ENCODE peak calls at places on chromosomes 7 and 10, in four cellular contexts. X, P, O and A are unnamed samples. For H3K36me3 and H3K4me1, the result is how much of the 10 kb centered on the place peaks cover.

GRCh38 chr7:154503962-154504550 is 451.9 kb downstream of the DPP6 start:
- DNase-seq in P (peak), X (no peak), O (no peak), A (no peak)

GRCh38 chr7:12212051-12212485 is 974 bp downstream of the TMEM106B start:
- DNase-seq in O (no peak), P (peak), X (no peak), A (no peak)

GRCh38 chr7:69603937-69604494 is 5.7 kb downstream of the AUTS2 start:
- DNase-seq in P (no peak), X (no peak), O (no peak), A (no peak)

GRCh38 chr7:125670926-125671572 is 741.4 kb upstream of the POT1 start:
- DNase-seq in X (no peak), P (peak), O (no peak), A (no peak)

GRCh38 chr7:147765301-147765700 is 825.3 kb upstream of the C7orf33 start:
- DNase-seq in X (no peak), O (no peak), P (no peak), A (no peak)

GRCh38 chr10:73908853-73909611 is 1.9 kb upstream of the PLAU start:
- DNase-seq in O (peak), X (peak), P (no peak), A (peak)

GRCh38 chr10:30728786-30729185 is 99.2 kb upstream of the LYZL2 start:
- DNase-seq in O (no peak), P (no peak), X (no peak), A (no peak)

GRCh38 chr10:45198596-45199379 is 116.6 kb downstream of the OR13A1 start:
- DNase-seq in X (no peak), P (no peak), O (no peak), A (no peak)

GRCh38 chr7:1861799-1862458 is 191.9 kb downstream of the ELFN1 start:
- DNase-seq in O (no peak), P (no peak), X (no peak), A (no peak)

GRCh38 chr10:70494966-70495365 is 16.4 kb downstream of the PALD1 start:
- DNase-seq in X (no peak), P (no peak), O (no peak), A (no peak)

GRCh38 chr10:128375171-128375570 is 248.9 kb upstream of the MKI67 start:
- DNase-seq in X (no peak), O (no peak), P (no peak), A (no peak)

GRCh38 chr7:95045236-95045923 is 138.0 kb downstream of the PPP1R9A start:
- DNase-seq in P (no peak), X (no peak), O (no peak), A (no peak)

GRCh38 chr7:42269161-42269560 is 32.2 kb upstream of the GLI3 start:
- DNase-seq in P (no peak), O (no peak), X (no peak), A (no peak)

GRCh38 chr7:108147031-108147563 is 16.9 kb upstream of the LAMB4 start:
- DNase-seq in O (no peak), P (no peak), X (no peak), A (peak)

GRCh38 chr7:50142421-50143113 is 49.5 kb upstream of the ZPBP start:
- DNase-seq in X (no peak), P (peak), O (no peak), A (no peak)

GRCh38 chr10:63799511-63799910 is 278.3 kb downstream of the REEP3 start:
- DNase-seq in X (no peak), P (no peak), O (no peak), A (no peak)

GRCh38 chr7:29078286-29078685 is 68.1 kb downstream of the CPVL start:
- DNase-seq in X (no peak), P (no peak), O (no peak), A (no peak)

GRCh38 chr10:6802762-6803428 is 222.8 kb upstream of the PRKCQ start:
- DNase-seq in X (no peak), P (no peak), O (no peak), A (no peak)

GRCh38 chr7:69526570-69526969 is 71.7 kb upstream of the AUTS2 start:
- DNase-seq in X (no peak), P (no peak), O (no peak), A (no peak)

GRCh38 chr7:119664601-119665000 is 608.4 kb upstream of the KCND2 start:
- DNase-seq in O (no peak), X (no peak), P (no peak), A (no peak)

GRCh38 chr10:9621216-9621615 is 1396.5 kb upstream of the CELF2 start:
- DNase-seq in X (no peak), P (no peak), O (no peak), A (no peak)

GRCh38 chr7:54783952-54784351 is 24.9 kb upstream of the SEC61G start:
- DNase-seq in O (no peak), X (no peak), P (no peak), A (no peak)

GRCh38 chr10:110209926-110210662 is 2.7 kb downstream of the MXI1 start:
- DNase-seq in X (peak), P (no peak), O (peak), A (peak)

GRCh38 chr10:93916257-93917063 is 22.7 kb downstream of the SLC35G1 start:
- DNase-seq in P (peak), O (no peak), X (no peak), A (no peak)

GRCh38 chr7:65251851-65252620 is 121.6 kb upstream of the ZNF92 start:
- DNase-seq in X (no peak), P (peak), O (peak), A (peak)

GRCh38 chr7:4692055-4692454 is 10.0 kb downstream of the FOXK1 start:
- DNase-seq in O (no peak), X (no peak), P (no peak), A (peak)

GRCh38 chr7:136303162-136303561 is 326.0 kb upstream of the MTPN start:
- DNase-seq in X (no peak), O (no peak), P (no peak), A (no peak)

GRCh38 chr7:108012499-108013430 is 9.8 kb upstream of the LAMB1 start:
- DNase-seq in O (no peak), P (no peak), X (no peak), A (no peak)

GRCh38 chr7:1856161-1856965 is 186.3 kb downstream of the ELFN1 start:
- DNase-seq in X (no peak), O (peak), P (no peak), A (no peak)

GRCh38 chr7:79598351-79598750 is 144.9 kb upstream of the MAGI2 start:
- DNase-seq in P (no peak), X (no peak), O (no peak), A (no peak)

GRCh38 chr10:49113741-49114141 is 1.6 kb downstream of the VSTM4 start:
- DNase-seq in O (no peak), X (no peak), P (no peak), A (no peak)

GRCh38 chr10:96176985-96177384 is 46.9 kb downstream of the ZNF518A start:
- DNase-seq in O (no peak), X (no peak), P (no peak), A (no peak)

GRCh38 chr7:138868711-138869110 is 70.7 kb upstream of the ATP6V0A4 start:
- DNase-seq in P (no peak), O (no peak), X (no peak), A (no peak)

GRCh38 chr10:36739884-36740445 is 385.4 kb upstream of the ANKRD30A start:
- DNase-seq in P (no peak), X (no peak), O (no peak), A (no peak)

GRCh38 chr7:106979551-106980357 is 64.8 kb upstream of the PRKAR2B start:
- DNase-seq in P (no peak), X (no peak), O (no peak), A (peak)

DNA sequence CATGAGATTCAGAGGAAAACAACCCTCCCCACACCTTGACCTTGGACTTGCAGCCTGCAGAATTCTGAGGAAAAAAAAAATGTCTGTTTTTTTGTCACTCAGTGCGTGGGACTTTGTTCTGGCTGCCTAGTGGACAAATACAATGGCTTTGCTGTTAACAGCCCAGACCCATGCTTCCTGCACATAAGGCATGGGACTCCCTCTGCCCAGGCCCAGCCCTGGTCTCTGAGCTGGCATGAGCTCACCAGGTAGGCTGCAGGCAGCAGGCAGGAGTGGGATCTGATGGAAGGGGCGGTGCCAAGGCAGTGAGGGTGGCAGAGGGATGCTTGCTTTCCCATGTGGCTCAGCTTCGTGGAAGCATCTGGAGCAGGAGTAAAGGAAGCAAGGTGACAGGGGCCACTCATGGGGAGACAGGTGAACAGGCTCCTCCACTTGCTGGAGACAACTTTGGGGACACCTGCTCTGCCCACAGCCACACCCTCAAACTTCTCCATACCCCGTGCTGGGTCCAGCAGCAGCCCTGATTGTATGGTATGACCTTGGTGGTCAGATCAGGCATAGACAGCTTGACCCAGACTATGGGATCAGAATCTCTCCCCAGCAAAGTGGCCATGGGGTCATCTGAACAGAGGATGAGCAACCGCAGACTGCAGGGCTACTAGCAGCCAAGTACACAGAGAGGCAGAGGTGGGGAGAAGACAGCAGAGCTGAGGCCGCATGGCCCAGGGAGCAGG is 27.0 kb downstream of the ANXA8 start:
- DNase-seq in O (no peak), X (no peak), P (no peak), A (no peak)
- H3K36me3 ChIP-seq in O (under half), X (under half), P (under half), A (under half)

GRCh38 chr10:33334839-33335549 is 527 bp upstream of the NRP1 start:
- DNase-seq in X (peak), O (peak), P (peak), A (peak)
- TF ChIP-seq POLR2A in X (peak), O (peak), P (no peak), A (no peak)

GRCh38 chr10:119246862-119247549 is 39.6 kb downstream of the GRK5 start:
- DNase-seq in P (no peak), O (peak), X (peak), A (peak)
- H3K4me1 ChIP-seq in P (under half), O (under half), X (under half), A (under half)

DNA sequence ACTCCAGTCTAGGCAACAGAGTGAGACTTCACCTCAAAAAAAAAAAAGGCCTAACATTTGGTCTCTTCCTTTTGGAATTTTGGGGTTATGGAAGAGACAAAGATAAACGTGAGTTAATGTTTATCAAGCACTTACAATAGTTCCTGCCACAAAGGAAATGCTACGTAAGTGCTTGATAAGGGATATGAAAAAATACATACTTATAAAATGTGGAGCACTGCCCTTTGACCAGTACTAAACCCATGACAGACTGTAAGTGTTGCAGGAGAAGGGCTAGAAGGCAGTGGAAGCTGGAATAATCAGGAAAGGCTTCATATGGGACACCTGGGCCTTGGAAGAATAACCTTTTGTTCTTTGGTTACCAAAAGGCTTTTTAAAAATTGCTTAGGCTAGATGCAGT is 25.5 kb downstream of the TMEM248 start:
- DNase-seq in P (no peak), X (no peak), O (no peak), A (no peak)
- H3K36me3 ChIP-seq in P (under half), X (under half), O (half or more), A (under half)

DNA sequence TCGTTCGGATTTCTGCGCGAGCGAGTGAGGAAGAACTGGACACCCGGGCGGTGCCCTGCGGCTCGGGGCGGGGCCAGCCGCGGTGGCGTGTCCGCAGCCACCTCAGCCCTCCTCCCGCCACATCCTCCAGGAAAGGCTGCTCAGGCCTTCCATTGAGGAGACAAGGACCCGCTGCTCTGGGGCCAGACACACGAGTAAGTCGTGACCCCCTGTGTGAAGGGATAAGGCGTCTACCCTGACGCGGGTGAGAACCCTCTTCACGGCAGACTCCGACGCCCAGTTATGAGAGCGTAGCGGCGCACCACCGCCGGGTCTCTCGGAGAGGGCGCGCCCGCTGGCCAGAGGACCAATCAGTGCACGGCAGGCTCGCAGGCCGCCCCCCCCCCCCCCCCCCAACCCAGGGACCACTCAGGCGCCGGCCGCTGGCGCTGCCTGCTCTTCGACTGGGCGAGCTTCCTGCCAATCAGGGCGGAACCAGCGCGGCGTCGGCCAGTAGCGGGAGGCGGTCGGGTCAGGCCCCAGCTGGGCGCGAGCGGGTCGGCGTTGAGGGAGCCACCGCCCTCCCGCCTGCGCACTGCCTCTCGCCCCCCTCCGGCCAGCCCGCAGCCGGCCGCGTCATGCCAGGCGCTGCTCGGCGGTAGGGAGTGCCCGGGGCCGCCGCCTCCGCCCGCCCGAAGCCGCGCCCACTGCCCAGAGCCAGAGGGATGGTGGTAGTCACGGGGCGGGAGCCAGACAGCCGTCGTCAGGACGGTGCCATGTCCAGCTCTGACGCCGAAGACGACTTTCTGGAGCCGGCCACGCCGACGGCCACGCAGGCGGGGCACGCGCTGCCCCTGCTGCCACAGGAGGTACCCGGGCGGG is at the start of gene KCTD7:
- DNase-seq in X (peak), O (peak), P (peak), A (peak)
- TF ChIP-seq POLR2A in X (peak), O (peak), P (peak), A (peak)